ENCODE peak calls at places on chromosomes 4 and X, in nine cellular contexts. One of them, this sample, is unnamed.

GRCh38 chr4:125522992-125523391 is 208.2 kb downstream of the FAT4 start:
- DNase-seq in cardiac muscle cell: no peak
- DNase-seq in activated T-cell treated with anti-CD3 and anti-CD28 coated beads for 1 hour: no peak
- DNase-seq in T-helper 1 cell: no peak
- DNase-seq in HT-29: no peak
- DNase-seq in endothelial cell: no peak
- DNase-seq in M059J: no peak
- DNase-seq in RWPE1: no peak
- DNase-seq in NCI-H1105: no peak
- DNase-seq in this sample: no peak

GRCh38 chr4:86592553-86593249 is 1.4 kb upstream of the PTPN13 start:
- DNase-seq in endothelial cell: no peak
- DNase-seq in M059J: peak
- DNase-seq in cardiac muscle cell: no peak
- DNase-seq in T-helper 1 cell: no peak
- DNase-seq in HT-29: no peak
- DNase-seq in activated T-cell treated with anti-CD3 and anti-CD28 coated beads for 1 hour: no peak
- DNase-seq in NCI-H1105: peak
- DNase-seq in RWPE1: peak
- DNase-seq in this sample: no peak

GRCh38 chrX:72100051-72100755 is 31.5 kb downstream of the RTL5 start:
- DNase-seq in NCI-H1105: no peak
- DNase-seq in M059J: no peak
- DNase-seq in RWPE1: no peak
- DNase-seq in HT-29: no peak
- DNase-seq in T-helper 1 cell: no peak
- DNase-seq in endothelial cell: no peak
- DNase-seq in activated T-cell treated with anti-CD3 and anti-CD28 coated beads for 1 hour: no peak
- DNase-seq in cardiac muscle cell: no peak
- DNase-seq in this sample: no peak

GRCh38 chrX:24117288-24117687 is 32.2 kb upstream of the ZFX start:
- DNase-seq in activated T-cell treated with anti-CD3 and anti-CD28 coated beads for 1 hour: no peak
- DNase-seq in HT-29: no peak
- DNase-seq in NCI-H1105: no peak
- DNase-seq in M059J: peak
- DNase-seq in cardiac muscle cell: no peak
- DNase-seq in T-helper 1 cell: no peak
- DNase-seq in endothelial cell: no peak
- DNase-seq in RWPE1: peak
- DNase-seq in this sample: no peak

GRCh38 chr4:119477412-119478053 is 151.1 kb downstream of the PDE5A start:
- DNase-seq in activated T-cell treated with anti-CD3 and anti-CD28 coated beads for 1 hour: no peak
- DNase-seq in cardiac muscle cell: no peak
- DNase-seq in M059J: no peak
- DNase-seq in T-helper 1 cell: no peak
- DNase-seq in NCI-H1105: no peak
- DNase-seq in HT-29: no peak
- DNase-seq in RWPE1: no peak
- DNase-seq in endothelial cell: no peak
- DNase-seq in this sample: no peak

GRCh38 chr4:212438-213174 is 88.3 kb downstream of the ZNF718 start:
- DNase-seq in cardiac muscle cell: peak
- DNase-seq in HT-29: no peak
- DNase-seq in T-helper 1 cell: no peak
- DNase-seq in RWPE1: peak
- DNase-seq in activated T-cell treated with anti-CD3 and anti-CD28 coated beads for 1 hour: no peak
- DNase-seq in M059J: no peak
- DNase-seq in endothelial cell: peak
- DNase-seq in NCI-H1105: no peak
- DNase-seq in this sample: no peak

GRCh38 chr4:82432596-82432995 is 2.2 kb downstream of the ENOPH1 start:
- DNase-seq in activated T-cell treated with anti-CD3 and anti-CD28 coated beads for 1 hour: no peak
- DNase-seq in RWPE1: no peak
- DNase-seq in cardiac muscle cell: no peak
- DNase-seq in HT-29: no peak
- DNase-seq in NCI-H1105: no peak
- DNase-seq in M059J: no peak
- DNase-seq in endothelial cell: no peak
- DNase-seq in T-helper 1 cell: no peak
- DNase-seq in this sample: no peak

GRCh38 chrX:136170109-136170800 is 22.9 kb downstream of the FHL1 start:
- DNase-seq in RWPE1: no peak
- DNase-seq in T-helper 1 cell: no peak
- DNase-seq in endothelial cell: no peak
- DNase-seq in cardiac muscle cell: no peak
- DNase-seq in HT-29: peak
- DNase-seq in NCI-H1105: no peak
- DNase-seq in M059J: peak
- DNase-seq in activated T-cell treated with anti-CD3 and anti-CD28 coated beads for 1 hour: no peak
- DNase-seq in this sample: no peak

GRCh38 chr4:148116264-148116663 is 325.9 kb downstream of the NR3C2 start:
- DNase-seq in cardiac muscle cell: no peak
- DNase-seq in endothelial cell: no peak
- DNase-seq in HT-29: no peak
- DNase-seq in RWPE1: no peak
- DNase-seq in activated T-cell treated with anti-CD3 and anti-CD28 coated beads for 1 hour: no peak
- DNase-seq in T-helper 1 cell: no peak
- DNase-seq in M059J: peak
- DNase-seq in NCI-H1105: peak
- DNase-seq in this sample: no peak

GRCh38 chr4:123699823-123700822 is 303.5 kb downstream of the SPRY1 start:
- DNase-seq in NCI-H1105: no peak
- DNase-seq in cardiac muscle cell: peak
- DNase-seq in T-helper 1 cell: no peak
- DNase-seq in RWPE1: peak
- DNase-seq in activated T-cell treated with anti-CD3 and anti-CD28 coated beads for 1 hour: no peak
- DNase-seq in M059J: peak
- DNase-seq in HT-29: no peak
- DNase-seq in endothelial cell: no peak
- DNase-seq in this sample: no peak

GRCh38 chr4:136097676-136098075 is 1434.6 kb downstream of the PCDH18 start:
- DNase-seq in activated T-cell treated with anti-CD3 and anti-CD28 coated beads for 1 hour: no peak
- DNase-seq in NCI-H1105: no peak
- DNase-seq in endothelial cell: no peak
- DNase-seq in HT-29: no peak
- DNase-seq in cardiac muscle cell: no peak
- DNase-seq in M059J: no peak
- DNase-seq in RWPE1: no peak
- DNase-seq in T-helper 1 cell: no peak
- DNase-seq in this sample: no peak

GRCh38 chr4:165668694-165669093 is 204.3 kb upstream of the TLL1 start:
- DNase-seq in cardiac muscle cell: no peak
- DNase-seq in RWPE1: no peak
- DNase-seq in NCI-H1105: no peak
- DNase-seq in M059J: peak
- DNase-seq in T-helper 1 cell: no peak
- DNase-seq in HT-29: no peak
- DNase-seq in activated T-cell treated with anti-CD3 and anti-CD28 coated beads for 1 hour: no peak
- DNase-seq in endothelial cell: no peak
- DNase-seq in this sample: no peak

GRCh38 chrX:12975999-12976558 is 1.2 kb downstream of the TMSB4X start:
- DNase-seq in T-helper 1 cell: no peak
- DNase-seq in activated T-cell treated with anti-CD3 and anti-CD28 coated beads for 1 hour: no peak
- DNase-seq in M059J: peak
- DNase-seq in HT-29: peak
- DNase-seq in endothelial cell: no peak
- DNase-seq in cardiac muscle cell: peak
- DNase-seq in NCI-H1105: no peak
- DNase-seq in RWPE1: peak
- DNase-seq in this sample: peak

GRCh38 chr4:88110826-88111225 is 47.6 kb downstream of the ABCG2 start:
- DNase-seq in HT-29: no peak
- DNase-seq in endothelial cell: no peak
- DNase-seq in M059J: no peak
- DNase-seq in NCI-H1105: no peak
- DNase-seq in cardiac muscle cell: no peak
- DNase-seq in activated T-cell treated with anti-CD3 and anti-CD28 coated beads for 1 hour: no peak
- DNase-seq in T-helper 1 cell: no peak
- DNase-seq in RWPE1: no peak
- DNase-seq in this sample: no peak

GRCh38 chr4:102734591-102735385 is 26.0 kb downstream of the MANBA start:
- DNase-seq in cardiac muscle cell: no peak
- DNase-seq in endothelial cell: no peak
- DNase-seq in RWPE1: no peak
- DNase-seq in HT-29: no peak
- DNase-seq in activated T-cell treated with anti-CD3 and anti-CD28 coated beads for 1 hour: no peak
- DNase-seq in M059J: peak
- DNase-seq in T-helper 1 cell: no peak
- DNase-seq in NCI-H1105: no peak
- DNase-seq in this sample: no peak

GRCh38 chr4:55903577-55903976 is 45.2 kb upstream of the CEP135 start:
- DNase-seq in endothelial cell: no peak
- DNase-seq in NCI-H1105: no peak
- DNase-seq in activated T-cell treated with anti-CD3 and anti-CD28 coated beads for 1 hour: no peak
- DNase-seq in cardiac muscle cell: no peak
- DNase-seq in T-helper 1 cell: no peak
- DNase-seq in RWPE1: no peak
- DNase-seq in HT-29: no peak
- DNase-seq in M059J: no peak
- DNase-seq in this sample: no peak

GRCh38 chrX:40153335-40154221 is 55.8 kb upstream of the BCOR start:
- DNase-seq in T-helper 1 cell: no peak
- DNase-seq in endothelial cell: peak
- DNase-seq in cardiac muscle cell: peak
- DNase-seq in NCI-H1105: peak
- DNase-seq in RWPE1: no peak
- DNase-seq in activated T-cell treated with anti-CD3 and anti-CD28 coated beads for 1 hour: no peak
- DNase-seq in HT-29: no peak
- DNase-seq in M059J: peak
- DNase-seq in this sample: no peak

GRCh38 chr4:176805155-176805554 is 12.4 kb upstream of the VEGFC start:
- DNase-seq in HT-29: no peak
- DNase-seq in activated T-cell treated with anti-CD3 and anti-CD28 coated beads for 1 hour: no peak
- DNase-seq in M059J: no peak
- DNase-seq in T-helper 1 cell: no peak
- DNase-seq in NCI-H1105: no peak
- DNase-seq in cardiac muscle cell: no peak
- DNase-seq in endothelial cell: no peak
- DNase-seq in RWPE1: no peak
- DNase-seq in this sample: no peak

GRCh38 chr4:53676402-53676871 is 85.2 kb upstream of the LNX1 start:
- DNase-seq in NCI-H1105: no peak
- DNase-seq in activated T-cell treated with anti-CD3 and anti-CD28 coated beads for 1 hour: no peak
- DNase-seq in RWPE1: no peak
- DNase-seq in HT-29: no peak
- DNase-seq in T-helper 1 cell: no peak
- DNase-seq in M059J: no peak
- DNase-seq in endothelial cell: no peak
- DNase-seq in cardiac muscle cell: no peak
- DNase-seq in this sample: no peak

GRCh38 chr4:107546637-107547036 is 173.4 kb downstream of the PAPSS1 start:
- DNase-seq in endothelial cell: no peak
- DNase-seq in NCI-H1105: no peak
- DNase-seq in activated T-cell treated with anti-CD3 and anti-CD28 coated beads for 1 hour: no peak
- DNase-seq in RWPE1: peak
- DNase-seq in cardiac muscle cell: no peak
- DNase-seq in T-helper 1 cell: no peak
- DNase-seq in HT-29: no peak
- DNase-seq in M059J: no peak
- DNase-seq in this sample: no peak

GRCh38 chr4:126731062-126731461 is 901.7 kb upstream of the INTU start:
- DNase-seq in activated T-cell treated with anti-CD3 and anti-CD28 coated beads for 1 hour: no peak
- DNase-seq in RWPE1: no peak
- DNase-seq in T-helper 1 cell: no peak
- DNase-seq in M059J: no peak
- DNase-seq in cardiac muscle cell: no peak
- DNase-seq in NCI-H1105: no peak
- DNase-seq in HT-29: no peak
- DNase-seq in endothelial cell: no peak
- DNase-seq in this sample: no peak

GRCh38 chrX:38999967-39000745 is 198.9 kb downstream of the MID1IP1 start:
- DNase-seq in activated T-cell treated with anti-CD3 and anti-CD28 coated beads for 1 hour: no peak
- DNase-seq in RWPE1: no peak
- DNase-seq in T-helper 1 cell: no peak
- DNase-seq in HT-29: no peak
- DNase-seq in M059J: no peak
- DNase-seq in NCI-H1105: no peak
- DNase-seq in cardiac muscle cell: no peak
- DNase-seq in endothelial cell: no peak
- DNase-seq in this sample: no peak

GRCh38 chrX:53544936-53545335 is 110.8 kb upstream of the HSD17B10 start:
- DNase-seq in endothelial cell: no peak
- DNase-seq in M059J: no peak
- DNase-seq in NCI-H1105: no peak
- DNase-seq in activated T-cell treated with anti-CD3 and anti-CD28 coated beads for 1 hour: no peak
- DNase-seq in cardiac muscle cell: no peak
- DNase-seq in RWPE1: no peak
- DNase-seq in HT-29: peak
- DNase-seq in T-helper 1 cell: no peak
- DNase-seq in this sample: no peak

GRCh38 chr4:109801895-109802319 is at the start of gene CFI:
- DNase-seq in HT-29: peak
- DNase-seq in endothelial cell: no peak
- DNase-seq in activated T-cell treated with anti-CD3 and anti-CD28 coated beads for 1 hour: no peak
- DNase-seq in RWPE1: peak
- DNase-seq in M059J: peak
- DNase-seq in NCI-H1105: no peak
- DNase-seq in cardiac muscle cell: no peak
- DNase-seq in T-helper 1 cell: no peak
- DNase-seq in this sample: no peak

GRCh38 chrX:12581546-12581945 is 209.7 kb upstream of the PRPS2 start:
- DNase-seq in RWPE1: no peak
- DNase-seq in M059J: peak
- DNase-seq in T-helper 1 cell: no peak
- DNase-seq in HT-29: no peak
- DNase-seq in cardiac muscle cell: no peak
- DNase-seq in NCI-H1105: no peak
- DNase-seq in endothelial cell: no peak
- DNase-seq in activated T-cell treated with anti-CD3 and anti-CD28 coated beads for 1 hour: no peak
- DNase-seq in this sample: no peak

GRCh38 chr4:103634236-103634635 is 85.5 kb downstream of the TACR3 start:
- DNase-seq in cardiac muscle cell: no peak
- DNase-seq in T-helper 1 cell: no peak
- DNase-seq in NCI-H1105: no peak
- DNase-seq in activated T-cell treated with anti-CD3 and anti-CD28 coated beads for 1 hour: no peak
- DNase-seq in RWPE1: peak
- DNase-seq in endothelial cell: no peak
- DNase-seq in HT-29: peak
- DNase-seq in M059J: no peak
- DNase-seq in this sample: peak

This sample was measured in NCI-H526 treated with DMSO at 0.1 percent for 48 hours.